ENCODE peak calls at places on chromosomes 4 and X, in eight cellular contexts. M is AG10803, U is uterus, G is ovary, A is lower leg skin, R is hepatocyte, Q is pancreas, C is HepG2. H is an unnamed sample.

GRCh38 chr4:82677327-82677726 is 115.5 kb upstream of the TMEM150C start:
- DNase-seq in M (no peak), U (no peak), G (no peak), A (peak), R (no peak), Q (no peak), C (no peak), H (no peak)

GRCh38 chrX:104852241-104852640 is 286.2 kb downstream of the IL1RAPL2 start:
- DNase-seq in M (no peak), U (no peak), G (no peak), A (no peak), R (no peak), Q (no peak), C (no peak), H (no peak)

GRCh38 chrX:22122510-22122909 is 90.4 kb downstream of the PHEX start:
- DNase-seq in M (peak), U (peak), G (no peak), A (peak), R (no peak), Q (no peak), C (no peak), H (no peak)

GRCh38 chr4:62952366-62952765 is 1456.9 kb downstream of the TECRL start:
- DNase-seq in M (no peak), U (no peak), G (no peak), A (no peak), R (no peak), Q (no peak), C (no peak), H (no peak)

GRCh38 chrX:56789518-56790070 is 60.6 kb downstream of the NBDY start:
- DNase-seq in M (no peak), U (no peak), G (no peak), A (no peak), R (no peak), Q (no peak), C (no peak), H (no peak)

GRCh38 chr4:81786063-81786763 is 314.5 kb upstream of the RASGEF1B start:
- DNase-seq in M (no peak), U (no peak), G (no peak), A (no peak), R (peak), Q (no peak), C (no peak), H (no peak)

GRCh38 chr4:143163618-143164017 is 21.1 kb upstream of the USP38 start:
- DNase-seq in M (no peak), U (no peak), G (no peak), A (no peak), R (no peak), Q (no peak), C (no peak), H (no peak)

GRCh38 chr4:41361831-41362646 is 105.3 kb downstream of the UCHL1 start:
- DNase-seq in M (no peak), U (no peak), G (no peak), A (no peak), R (no peak), Q (no peak), C (no peak), H (no peak)

GRCh38 chr4:184824776-184825393 is 883 bp downstream of the ACSL1 start:
- DNase-seq in M (no peak), U (no peak), G (peak), A (no peak), R (no peak), Q (no peak), C (no peak), H (no peak)

GRCh38 chr4:118282692-118283091 is 70.1 kb downstream of the PRSS12 start:
- DNase-seq in M (peak), U (no peak), G (no peak), A (no peak), R (no peak), Q (peak), C (peak), H (no peak)

GRCh38 chr4:7194251-7195137 is 2.2 kb downstream of the SORCS2 start:
- DNase-seq in M (peak), U (no peak), G (no peak), A (no peak), R (peak), Q (no peak), C (no peak), H (peak)

GRCh38 chr4:6942238-6942800 is 32.7 kb downstream of the TBC1D14 start:
- DNase-seq in M (peak), U (peak), G (peak), A (no peak), R (peak), Q (no peak), C (no peak), H (peak)

GRCh38 chr4:785332-786073 is 40.4 kb downstream of the CPLX1 start:
- DNase-seq in M (no peak), U (no peak), G (no peak), A (no peak), R (no peak), Q (peak), C (no peak), H (no peak)

GRCh38 chrX:15483897-15484296 is 9.2 kb downstream of the PIR start:
- DNase-seq in M (no peak), U (no peak), G (no peak), A (no peak), R (no peak), Q (no peak), C (no peak), H (no peak)

GRCh38 chr4:118918388-118918787 is 29.7 kb downstream of the SYNPO2 start:
- DNase-seq in M (peak), U (no peak), G (no peak), A (no peak), R (peak), Q (no peak), C (no peak), H (no peak)

GRCh38 chr4:118175506-118175905 is 141.2 kb downstream of the NDST3 start:
- DNase-seq in M (no peak), U (no peak), G (no peak), A (no peak), R (no peak), Q (no peak), C (no peak), H (no peak)

GRCh38 chr4:71066737-71067716 is 73.6 kb downstream of the DCK start:
- DNase-seq in M (no peak), U (no peak), G (no peak), A (no peak), R (no peak), Q (no peak), C (peak), H (no peak)

GRCh38 chr4:99383833-99384392 is 31.4 kb upstream of the ADH1C start:
- DNase-seq in M (peak), U (peak), G (peak), A (peak), R (peak), Q (no peak), C (no peak), H (no peak)

GRCh38 chrX:12421918-12422317 is 283.6 kb downstream of the FRMPD4 start:
- DNase-seq in M (peak), U (no peak), G (no peak), A (no peak), R (no peak), Q (no peak), C (no peak), H (no peak)

GRCh38 chrX:115584715-115585114 is 23.7 kb downstream of the PLS3 start:
- DNase-seq in M (peak), U (no peak), G (no peak), A (no peak), R (no peak), Q (no peak), C (no peak), H (no peak)

GRCh38 chr4:121192500-121192899 is 28.4 kb upstream of the TNIP3 start:
- DNase-seq in M (peak), U (no peak), G (no peak), A (no peak), R (peak), Q (no peak), C (peak), H (no peak)

GRCh38 chrX:137166591-137166990 is 132.8 kb upstream of the GPR101 start:
- DNase-seq in M (no peak), U (no peak), G (no peak), A (no peak), R (peak), Q (no peak), C (no peak), H (no peak)

GRCh38 chrX:116292183-116292582 is 121.6 kb downstream of the AGTR2 start:
- DNase-seq in M (no peak), U (no peak), G (no peak), A (no peak), R (no peak), Q (no peak), C (no peak), H (no peak)

GRCh38 chrX:3191821-3192220 is 150.6 kb downstream of the ARSF start:
- DNase-seq in M (peak), U (no peak), G (no peak), A (no peak), R (no peak), Q (no peak), C (no peak), H (no peak)

GRCh38 chr4:57148831-57149230 is 38.6 kb upstream of the IGFBP7 start:
- DNase-seq in M (peak), U (no peak), G (no peak), A (no peak), R (no peak), Q (no peak), C (no peak), H (no peak)

GRCh38 chrX:151370906-151371305 is 26.1 kb upstream of the VMA21 start:
- DNase-seq in M (no peak), U (no peak), G (no peak), A (no peak), R (no peak), Q (no peak), C (peak), H (no peak)

GRCh38 chrX:118392726-118393125 is 46.8 kb downstream of the WDR44 start:
- DNase-seq in M (peak), U (no peak), G (no peak), A (no peak), R (no peak), Q (no peak), C (no peak), H (no peak)

GRCh38 chrX:122475306-122475705 is 708.8 kb upstream of the GRIA3 start:
- DNase-seq in M (no peak), U (no peak), G (no peak), A (no peak), R (no peak), Q (no peak), C (no peak), H (no peak)

GRCh38 chr4:173343832-173344397 is 9.8 kb upstream of the HMGB2 start:
- DNase-seq in M (no peak), U (no peak), G (no peak), A (no peak), R (no peak), Q (no peak), C (no peak), H (no peak)

GRCh38 chr4:898123-898522 is 34.0 kb downstream of the GAK start:
- DNase-seq in M (no peak), U (no peak), G (no peak), A (no peak), R (no peak), Q (peak), C (no peak), H (no peak)

GRCh38 chr4:82578935-82579334 is 17.1 kb upstream of the TMEM150C start:
- DNase-seq in M (no peak), U (no peak), G (no peak), A (no peak), R (no peak), Q (no peak), C (no peak), H (no peak)

GRCh38 chr4:78569291-78569821 is 17.8 kb downstream of the ANXA3 start:
- DNase-seq in M (peak), U (no peak), G (no peak), A (no peak), R (peak), Q (no peak), C (peak), H (no peak)

GRCh38 chr4:151674804-151675290 is 86.0 kb downstream of the GATB start:
- DNase-seq in M (peak), U (peak), G (peak), A (peak), R (peak), Q (peak), C (no peak), H (peak)

GRCh38 chr4:95428216-95429085 is 120.3 kb downstream of the UNC5C start:
- DNase-seq in M (no peak), U (no peak), G (no peak), A (no peak), R (no peak), Q (no peak), C (no peak), H (no peak)

GRCh38 chr4:1608821-1609500 is 75.2 kb downstream of the FAM53A start:
- DNase-seq in M (no peak), U (no peak), G (no peak), A (no peak), R (no peak), Q (peak), C (no peak), H (no peak)

GRCh38 chrX:15605233-15605632 is 4.5 kb upstream of the ACE2 start:
- DNase-seq in M (no peak), U (no peak), G (no peak), A (no peak), R (peak), Q (no peak), C (peak), H (no peak)

GRCh38 chr4:53508446-53508845 is 82.8 kb downstream of the LNX1 start:
- DNase-seq in M (peak), U (no peak), G (no peak), A (no peak), R (no peak), Q (no peak), C (peak), H (no peak)
- H3K4me3 ChIP-seq in M (no peak), U (no peak), G (no peak), A (no peak), R (no peak), Q (no peak), C (peak), H (no peak)

DNA sequence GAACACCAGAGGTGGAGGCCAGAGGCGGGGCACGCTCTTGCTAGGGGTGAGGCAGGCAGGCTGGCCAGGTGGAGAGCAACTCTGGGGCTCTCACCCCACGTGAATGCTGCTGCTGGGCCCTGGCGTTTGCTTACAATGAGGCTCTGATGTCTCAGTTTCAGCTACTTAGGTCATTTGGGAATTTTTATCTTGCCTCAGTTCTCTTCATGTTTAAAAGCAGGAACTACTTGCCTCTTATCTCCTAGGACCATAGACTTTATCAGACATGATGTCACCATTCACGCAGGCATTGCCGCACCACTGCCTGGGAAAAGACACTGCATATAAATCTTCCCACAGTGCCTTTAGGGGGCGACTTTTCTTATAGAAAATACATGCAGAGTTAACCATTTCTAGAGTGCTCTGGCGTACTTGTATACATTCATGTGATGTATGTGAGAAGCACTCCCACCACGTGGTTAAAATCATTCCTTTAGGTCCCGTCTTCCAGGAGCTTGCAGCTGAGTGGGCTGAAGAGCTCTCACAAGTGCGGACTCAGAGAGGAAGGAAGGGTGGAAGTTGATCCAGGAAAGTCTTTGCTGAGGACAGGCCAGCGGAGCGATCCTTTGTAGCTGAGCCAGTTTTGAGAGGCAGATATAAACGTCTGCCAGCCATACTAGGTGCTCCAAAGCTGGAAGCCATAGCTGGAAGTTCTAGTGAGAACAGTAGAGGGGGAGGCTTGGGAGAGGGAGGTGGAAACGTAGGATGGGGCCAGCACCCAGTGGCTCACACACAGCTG is 84.3 kb upstream of the CLDN34 start:
- DNase-seq in M (no peak), U (no peak), G (no peak), A (no peak), R (peak), Q (no peak), C (no peak), H (peak)
- TF ChIP-seq CTCF in M (no peak), U (no peak), G (no peak), A (no peak), R (peak), Q (no peak), C (no peak), H (no peak)

GRCh38 chrX:120302434-120302833 is 8.8 kb downstream of the TMEM255A start:
- DNase-seq in M (no peak), U (no peak), G (no peak), A (no peak), R (peak), Q (no peak), C (no peak), H (no peak)
- H3K4me3 ChIP-seq in M (no peak), U (no peak), G (no peak), A (no peak), R (no peak), Q (no peak), C (no peak), H (no peak)

GRCh38 chr4:94140998-94141397 is 66.7 kb upstream of the SMARCAD1 start:
- DNase-seq in M (no peak), U (no peak), G (no peak), A (no peak), R (no peak), Q (no peak), C (no peak), H (no peak)
- TF ChIP-seq CTCF in M (no peak), U (no peak), G (no peak), A (no peak), R (no peak), Q (no peak), C (no peak), H (no peak)

GRCh38 chrX:47196098-47196497 is 2.5 kb downstream of the UBA1 start:
- DNase-seq in M (no peak), U (no peak), G (no peak), A (no peak), R (no peak), Q (no peak), C (no peak), H (no peak)
- H3K4me3 ChIP-seq in M (peak), U (no peak), G (peak), A (no peak), R (no peak), Q (no peak), C (no peak), H (no peak)

GRCh38 chrX:19040373-19040772 is 56.5 kb upstream of the PHKA2 start:
- DNase-seq in M (no peak), U (no peak), G (no peak), A (no peak), R (no peak), Q (no peak), C (no peak), H (no peak)
- TF ChIP-seq CTCF in M (peak), U (no peak), G (no peak), A (no peak), R (peak), Q (no peak), C (peak), H (no peak)

GRCh38 chrX:25016938-25017598 is 1.3 kb upstream of the ARX start:
- DNase-seq in M (no peak), U (no peak), G (no peak), A (no peak), R (no peak), Q (no peak), C (no peak), H (no peak)
- H3K4me3 ChIP-seq in M (no peak), U (no peak), G (peak), A (no peak), R (no peak), Q (no peak), C (no peak), H (no peak)